ENCODE peak calls at places on chromosomes 6 and 20, in seven cellular contexts. H is ACHN; Y is stimulated activated CD8-positive, alpha-beta memory T cell treated with anti-CD3 and anti-CD28 coated beads, Interleukin-12 subunit alpha, Interleukin-12 subunit beta, amount 100 ng/mL, for 4 hours; K is lung; U is activated naive CD4-positive, alpha-beta T cell; V is EL; P is small intestine. N is an unnamed sample.

GRCh38 chr6:75318900-75319299 is 34.3 kb upstream of the TMEM30A start:
- DNase-seq in H (no peak), Y (no peak), K (no peak), U (no peak), V (no peak), P (no peak), N (no peak)

GRCh38 chr6:3023663-3024483 is 24.2 kb downstream of the NQO2 start:
- DNase-seq in H (peak; percentile 41), Y (peak; percentile 81), K (peak; percentile 92), U (peak; percentile 53), V (peak; percentile 96), P (peak; percentile 93), N (no peak)

GRCh38 chr6:170140129-170140528 is 150.7 kb downstream of the DLL1 start:
- DNase-seq in H (no peak), Y (no peak), K (no peak), U (no peak), V (no peak), P (no peak), N (no peak)

GRCh38 chr20:41475507-41475906 is 108.9 kb upstream of the EMILIN3 start:
- DNase-seq in H (no peak), Y (no peak), K (no peak), U (no peak), V (peak; percentile 12), P (peak; percentile 7), N (no peak)

GRCh38 chr6:159464827-159465226 is 228.2 kb downstream of the SOD2 start:
- DNase-seq in H (no peak), Y (no peak), K (no peak), U (no peak), V (no peak), P (no peak), N (no peak)

GRCh38 chr6:46888578-46888977 is 33.2 kb downstream of the ADGRF5 start:
- DNase-seq in H (no peak), Y (no peak), K (no peak), U (no peak), V (peak; percentile 75), P (no peak), N (no peak)

GRCh38 chr20:60255426-60255825 is 297.2 kb downstream of the CDH26 start:
- DNase-seq in H (no peak), Y (no peak), K (no peak), U (no peak), V (no peak), P (no peak), N (no peak)

GRCh38 chr6:130164251-130164650 is 58.5 kb downstream of the SAMD3 start:
- DNase-seq in H (no peak), Y (no peak), K (no peak), U (no peak), V (no peak), P (no peak), N (no peak)

GRCh38 chr6:167962717-167963116 is 34.8 kb upstream of the KIF25 start:
- DNase-seq in H (no peak), Y (no peak), K (no peak), U (no peak), V (no peak), P (no peak), N (no peak)

GRCh38 chr6:8059129-8059528 is 5.1 kb downstream of the BLOC1S5 start:
- DNase-seq in H (peak; percentile 38), Y (no peak), K (no peak), U (no peak), V (peak; percentile 22), P (no peak), N (peak; percentile 59)

GRCh38 chr6:99614430-99615161 is 8.0 kb downstream of the PRDM13 start:
- DNase-seq in H (no peak), Y (no peak), K (no peak), U (no peak), V (no peak), P (no peak), N (no peak)

GRCh38 chr20:22536956-22537756 is 47.2 kb downstream of the FOXA2 start:
- DNase-seq in H (no peak), Y (no peak), K (no peak), U (no peak), V (no peak), P (peak; percentile 28), N (no peak)

GRCh38 chr6:45650527-45651135 is 272.9 kb upstream of the SUPT3H start:
- DNase-seq in H (peak; percentile 91), Y (no peak), K (no peak), U (no peak), V (peak; percentile 98), P (no peak), N (no peak)

GRCh38 chr6:170097505-170098427 is 193.1 kb downstream of the DLL1 start:
- DNase-seq in H (no peak), Y (no peak), K (no peak), U (no peak), V (no peak), P (no peak), N (no peak)

GRCh38 chr20:10671221-10671849 is 2.5 kb downstream of the JAG1 start:
- DNase-seq in H (peak; percentile 93), Y (no peak), K (no peak), U (no peak), V (peak; percentile 97), P (peak; percentile 90), N (peak; percentile 48)

GRCh38 chr6:35611235-35611634 is 77.5 kb downstream of the FKBP5 start:
- DNase-seq in H (no peak), Y (no peak), K (no peak), U (no peak), V (peak; percentile 23), P (peak; percentile 58), N (no peak)

GRCh38 chr20:4999788-5000187 is 1.5 kb downstream of the SLC23A2 start:
- DNase-seq in H (no peak), Y (no peak), K (no peak), U (no peak), V (no peak), P (peak; percentile 16), N (no peak)

GRCh38 chr6:155100087-155100486 is 105.0 kb downstream of the TIAM2 start:
- DNase-seq in H (peak; percentile 33), Y (no peak), K (no peak), U (no peak), V (no peak), P (peak; percentile 25), N (no peak)

GRCh38 chr6:28568515-28569108 is 42.9 kb downstream of the GPX5 start:
- DNase-seq in H (no peak), Y (no peak), K (no peak), U (no peak), V (no peak), P (no peak), N (no peak)

GRCh38 chr6:3085074-3085473 is 16.8 kb downstream of the RIPK1 start:
- DNase-seq in H (no peak), Y (no peak), K (no peak), U (no peak), V (no peak), P (no peak), N (peak; percentile 22)

GRCh38 chr6:121794630-121795029 is 359.2 kb downstream of the GJA1 start:
- DNase-seq in H (peak; percentile 82), Y (no peak), K (no peak), U (no peak), V (peak; percentile 91), P (no peak), N (no peak)

GRCh38 chr6:112936476-112936875 is 589.3 kb downstream of the RFPL4B start:
- DNase-seq in H (no peak), Y (no peak), K (no peak), U (no peak), V (peak; percentile 52), P (no peak), N (no peak)

GRCh38 chr20:14780508-14780907 is 443.1 kb upstream of the FLRT3 start:
- DNase-seq in H (no peak), Y (no peak), K (no peak), U (no peak), V (peak; percentile 9), P (no peak), N (no peak)

GRCh38 chr6:11212625-11213024 is 19.8 kb downstream of the NEDD9 start:
- DNase-seq in H (no peak), Y (no peak), K (peak; percentile 57), U (no peak), V (peak; percentile 96), P (no peak), N (no peak)

GRCh38 chr20:34689486-34689885 is 12.6 kb upstream of the PIGU start:
- DNase-seq in H (no peak), Y (no peak), K (no peak), U (no peak), V (peak; percentile 27), P (no peak), N (no peak)

GRCh38 chr20:33656783-33657703 is 5.1 kb upstream of the C20orf144 start:
- DNase-seq in H (no peak), Y (no peak), K (no peak), U (no peak), V (no peak), P (no peak), N (no peak)

GRCh38 chr6:26311385-26312095 is 53.5 kb upstream of the BTN3A2 start:
- DNase-seq in H (peak; percentile 72), Y (no peak), K (peak; percentile 37), U (no peak), V (peak; percentile 84), P (peak; percentile 83), N (peak; percentile 43)

N was measured in hippocampal formation.